ENCODE peak calls at places on chromosomes 16 and 17, in six cellular contexts. One of them, this sample, is unnamed.

GRCh38 chr16:67415872-67416793 is at the start of gene ZDHHC1:
- DNase-seq in fibroblast of the aortic adventitia: peak; percentile 60
- DNase-seq in T-helper 1 cell: no peak
- DNase-seq in cardiac muscle cell: peak; percentile 77
- DNase-seq in left ventricle myocardium inferior: peak; percentile 76
- DNase-seq in H7: peak; percentile 98
- DNase-seq in this sample: peak; percentile 52

GRCh38 chr17:40323731-40324650 is 15.0 kb downstream of the RARA start:
- DNase-seq in fibroblast of the aortic adventitia: peak; percentile 85
- DNase-seq in T-helper 1 cell: peak; percentile 78
- DNase-seq in cardiac muscle cell: peak; percentile 83
- DNase-seq in left ventricle myocardium inferior: peak; percentile 73
- DNase-seq in H7: peak; percentile 50
- DNase-seq in this sample: peak; percentile 40

GRCh38 chr17:37405955-37406634 is 541 bp downstream of the ACACA start:
- DNase-seq in fibroblast of the aortic adventitia: peak; percentile 23
- DNase-seq in T-helper 1 cell: no peak
- DNase-seq in cardiac muscle cell: peak; percentile 6
- DNase-seq in left ventricle myocardium inferior: no peak
- DNase-seq in H7: no peak
- DNase-seq in this sample: no peak

GRCh38 chr17:16443390-16444257 is 28.3 kb downstream of the TRPV2 start:
- DNase-seq in fibroblast of the aortic adventitia: no peak
- DNase-seq in T-helper 1 cell: no peak
- DNase-seq in cardiac muscle cell: no peak
- DNase-seq in left ventricle myocardium inferior: no peak
- DNase-seq in H7: peak; percentile 64
- DNase-seq in this sample: no peak

GRCh38 chr17:61508912-61509311 is 56.7 kb downstream of the TBX4 start:
- DNase-seq in fibroblast of the aortic adventitia: no peak
- DNase-seq in T-helper 1 cell: no peak
- DNase-seq in cardiac muscle cell: no peak
- DNase-seq in left ventricle myocardium inferior: no peak
- DNase-seq in H7: no peak
- DNase-seq in this sample: no peak

GRCh38 chr16:48173877-48174276 is 18.1 kb upstream of the ABCC12 start:
- DNase-seq in fibroblast of the aortic adventitia: no peak
- DNase-seq in T-helper 1 cell: no peak
- DNase-seq in cardiac muscle cell: no peak
- DNase-seq in left ventricle myocardium inferior: no peak
- DNase-seq in H7: no peak
- DNase-seq in this sample: peak; percentile 8

GRCh38 chr16:4323845-4324478 is 8.1 kb downstream of the GLIS2 start:
- DNase-seq in fibroblast of the aortic adventitia: peak; percentile 67
- DNase-seq in T-helper 1 cell: no peak
- DNase-seq in cardiac muscle cell: peak; percentile 77
- DNase-seq in left ventricle myocardium inferior: peak; percentile 70
- DNase-seq in H7: peak; percentile 97
- DNase-seq in this sample: peak; percentile 21

GRCh38 chr16:88970095-88970494 is 6.9 kb downstream of the CBFA2T3 start:
- DNase-seq in fibroblast of the aortic adventitia: no peak
- DNase-seq in T-helper 1 cell: no peak
- DNase-seq in cardiac muscle cell: no peak
- DNase-seq in left ventricle myocardium inferior: no peak
- DNase-seq in H7: no peak
- DNase-seq in this sample: no peak

GRCh38 chr16:22232277-22233049 is 26.4 kb downstream of the EEF2K start:
- DNase-seq in fibroblast of the aortic adventitia: no peak
- DNase-seq in T-helper 1 cell: no peak
- DNase-seq in cardiac muscle cell: no peak
- DNase-seq in left ventricle myocardium inferior: no peak
- DNase-seq in H7: no peak
- DNase-seq in this sample: peak; percentile 9

GRCh38 chr16:51012396-51012795 is 138.7 kb downstream of the SALL1 start:
- DNase-seq in fibroblast of the aortic adventitia: no peak
- DNase-seq in T-helper 1 cell: no peak
- DNase-seq in cardiac muscle cell: no peak
- DNase-seq in left ventricle myocardium inferior: no peak
- DNase-seq in H7: no peak
- DNase-seq in this sample: no peak

GRCh38 chr17:17568772-17569195 is 22.7 kb downstream of the PEMT start:
- DNase-seq in fibroblast of the aortic adventitia: peak; percentile 37
- DNase-seq in T-helper 1 cell: peak; percentile 40
- DNase-seq in cardiac muscle cell: peak; percentile 53
- DNase-seq in left ventricle myocardium inferior: peak; percentile 81
- DNase-seq in H7: peak; percentile 97
- DNase-seq in this sample: no peak

GRCh38 chr17:78882546-78883089 is 20.4 kb downstream of the CEP295NL start:
- DNase-seq in fibroblast of the aortic adventitia: no peak
- DNase-seq in T-helper 1 cell: no peak
- DNase-seq in cardiac muscle cell: no peak
- DNase-seq in left ventricle myocardium inferior: no peak
- DNase-seq in H7: peak; percentile 51
- DNase-seq in this sample: no peak

GRCh38 chr16:68605746-68606145 is 39.4 kb upstream of the CDH3 start:
- DNase-seq in fibroblast of the aortic adventitia: no peak
- DNase-seq in T-helper 1 cell: no peak
- DNase-seq in cardiac muscle cell: no peak
- DNase-seq in left ventricle myocardium inferior: no peak
- DNase-seq in H7: no peak
- DNase-seq in this sample: no peak

GRCh38 chr17:17740627-17741237 is 59.5 kb downstream of the RAI1 start:
- DNase-seq in fibroblast of the aortic adventitia: no peak
- DNase-seq in T-helper 1 cell: no peak
- DNase-seq in cardiac muscle cell: no peak
- DNase-seq in left ventricle myocardium inferior: no peak
- DNase-seq in H7: peak; percentile 82
- DNase-seq in this sample: no peak

This sample was measured in HCEC 1CT.